ENCODE peak calls at places on chromosome 9, in nine cellular contexts. W, R, T, D, C, J, L, F and K are unnamed samples.

GRCh38 chr9:93013856-93014582 is 44.5 kb upstream of the SUSD3 start:
- DNase-seq in C (no peak), J (no peak), F (peak), W (peak), D (no peak), R (no peak), L (no peak), T (no peak), K (peak)

GRCh38 chr9:125375820-125376219 is 114.2 kb downstream of the GAPVD1 start:
- DNase-seq in J (no peak), L (no peak), F (no peak), C (no peak), D (no peak), W (no peak), R (no peak), T (no peak), K (no peak)

GRCh38 chr9:976258-976804 is at the start of gene DMRT3:
- DNase-seq in T (peak), W (no peak), C (no peak), J (no peak), F (no peak), D (peak), R (no peak), L (no peak), K (no peak)

GRCh38 chr9:92525306-92525705 is 10.5 kb downstream of the ECM2 start:
- DNase-seq in D (peak), W (no peak), F (no peak), L (peak), J (no peak), C (no peak), T (no peak), R (no peak), K (no peak)

GRCh38 chr9:93486269-93486668 is 32.9 kb upstream of the FAM120AOS start:
- DNase-seq in C (no peak), J (no peak), R (no peak), W (no peak), D (no peak), F (no peak), T (no peak), L (no peak), K (no peak)

GRCh38 chr9:133945977-133946753 is 46.0 kb downstream of the VAV2 start:
- DNase-seq in D (no peak), L (no peak), J (no peak), C (no peak), F (no peak), T (no peak), W (no peak), R (no peak), K (no peak)

GRCh38 chr9:20303066-20303465 is 319.2 kb downstream of the MLLT3 start:
- DNase-seq in R (no peak), L (no peak), T (no peak), J (no peak), W (no peak), D (no peak), C (no peak), F (no peak), K (no peak)

GRCh38 chr9:83630938-83631457 is 8.1 kb downstream of the IDNK start:
- DNase-seq in R (no peak), J (no peak), T (no peak), W (no peak), L (no peak), F (no peak), D (no peak), C (no peak), K (no peak)